ENCODE peak calls at places on chromosomes 2 and 18, in five cellular contexts. L is fibroblast of the conjunctiva; D is sciatic nerve; T is A172; B is CD4-positive, CD25-positive, alpha-beta regulatory T cell. E is an unnamed sample.

GRCh38 chr2:72211359-72211758 is 63.7 kb upstream of the CYP26B1 start:
- DNase-seq in T (no peak), L (no peak), B (no peak), D (no peak), E (no peak)

GRCh38 chr2:17429130-17429529 is 89.1 kb downstream of the RAD51AP2 start:
- DNase-seq in D (no peak), L (no peak), B (no peak), T (peak; percentile 32), E (no peak)

GRCh38 chr2:182186132-182186735 is 200.6 kb downstream of the PPP1R1C start:
- DNase-seq in L (peak; percentile 12), B (peak; percentile 26), D (no peak), T (peak; percentile 41), E (peak; percentile 8)

GRCh38 chr2:85669549-85669948 is 1.6 kb upstream of the SFTPB start:
- DNase-seq in L (no peak), T (no peak), D (no peak), B (no peak), E (no peak)

GRCh38 chr2:228681426-228681825 is 499.9 kb upstream of the SPHKAP start:
- DNase-seq in B (no peak), T (peak; percentile 67), L (peak; percentile 38), D (no peak), E (no peak)

GRCh38 chr18:46888965-46889364 is 28.3 kb downstream of the PIAS2 start:
- DNase-seq in T (no peak), B (no peak), D (no peak), L (no peak), E (no peak)

GRCh38 chr2:70514612-70515055 is 39.0 kb downstream of the TGFA start:
- DNase-seq in D (no peak), L (no peak), B (no peak), T (no peak), E (no peak)

GRCh38 chr2:17195016-17195415 is 323.2 kb downstream of the RAD51AP2 start:
- DNase-seq in D (no peak), L (no peak), T (peak; percentile 17), B (no peak), E (no peak)

GRCh38 chr2:163132850-163133249 is 294.3 kb upstream of the KCNH7 start:
- DNase-seq in B (no peak), T (peak; percentile 45), L (no peak), D (no peak), E (no peak)

GRCh38 chr2:46802665-46803550 is 112.7 kb downstream of the MCFD2 start:
- DNase-seq in T (no peak), B (no peak), L (no peak), D (no peak), E (no peak)

GRCh38 chr18:48833701-48834394 is 116.9 kb downstream of the SMAD7 start:
- DNase-seq in L (no peak), D (peak; percentile 49), B (peak; percentile 57), T (peak; percentile 32), E (peak; percentile 65)

GRCh38 chr2:150621800-150622199 is 134.3 kb upstream of the RND3 start:
- DNase-seq in B (no peak), T (peak; percentile 91), L (peak; percentile 69), D (no peak), E (no peak)

GRCh38 chr2:207492461-207492860 is 37.3 kb upstream of the CREB1 start:
- DNase-seq in D (no peak), T (no peak), L (no peak), B (no peak), E (no peak)

GRCh38 chr2:159903404-159904126 is 105.6 kb upstream of the CD302 start:
- DNase-seq in T (no peak), D (no peak), B (peak; percentile 74), L (no peak), E (peak; percentile 74)

GRCh38 chr2:236795176-236795860 is 225.7 kb downstream of the ACKR3 start:
- DNase-seq in L (peak; percentile 39), D (no peak), B (no peak), T (no peak), E (no peak)

GRCh38 chr2:240847817-240848216 is 20.8 kb upstream of the AGXT start:
- DNase-seq in L (no peak), T (no peak), B (no peak), D (no peak), E (no peak)

GRCh38 chr18:30457156-30457555 is 585.4 kb downstream of the DSC3 start:
- DNase-seq in T (no peak), B (no peak), D (no peak), L (no peak), E (no peak)

GRCh38 chr2:212539145-212539880 is 711 bp upstream of the ERBB4 start:
- DNase-seq in D (peak; percentile 62), B (no peak), L (no peak), T (peak; percentile 38), E (no peak)

GRCh38 chr18:3510024-3510423 is 60.1 kb downstream of the TGIF1 start:
- DNase-seq in D (no peak), B (no peak), T (no peak), L (no peak), E (no peak)

GRCh38 chr18:76821875-76822509 is 365 bp upstream of the ZNF236 start:
- DNase-seq in L (no peak), T (peak; percentile 6), D (peak; percentile 74), B (peak; percentile 74), E (peak; percentile 73)

GRCh38 chr18:61748024-61748423 is 144.8 kb downstream of the RNF152 start:
- DNase-seq in B (no peak), T (no peak), D (no peak), L (no peak), E (no peak)

GRCh38 chr2:11237122-11237521 is 81.9 kb downstream of the SLC66A3 start:
- DNase-seq in D (no peak), L (no peak), B (no peak), T (no peak), E (no peak)

GRCh38 chr2:239165206-239165831 is 235.5 kb downstream of the HDAC4 start:
- DNase-seq in T (no peak), L (no peak), B (no peak), D (peak; percentile 41), E (no peak)

GRCh38 chr2:168079236-168079635 is 168.2 kb downstream of the STK39 start:
- DNase-seq in B (no peak), T (no peak), D (no peak), L (no peak), E (no peak)

GRCh38 chr2:110662560-110662959 is 15.3 kb downstream of the BUB1 start:
- DNase-seq in T (no peak), D (no peak), B (no peak), L (no peak), E (no peak)

GRCh38 chr2:23565814-23566213 is 180.8 kb downstream of the KLHL29 start:
- DNase-seq in T (no peak), D (no peak), B (no peak), L (no peak), E (no peak)

GRCh38 chr2:195613922-195614321 is 43.1 kb upstream of the SLC39A10 start:
- DNase-seq in B (no peak), L (peak; percentile 28), T (peak; percentile 93), D (no peak), E (no peak)

E was measured in B cell.